ENCODE peak calls at places on chromosomes 4 and X, in eight cellular contexts. D, S, O, T, M, U, Y and I are unnamed samples.

GRCh38 chr4:55132775-55133174 is 7.4 kb upstream of the KDR start:
- DNase-seq in M (no peak), S (no peak), D (no peak), O (no peak), U (no peak), T (peak; percentile 13), Y (peak; percentile 95), I (no peak)

GRCh38 chr4:91064157-91064853 is 937.1 kb downstream of the CCSER1 start:
- DNase-seq in S (peak; percentile 68), Y (peak; percentile 27), T (peak; percentile 80), M (no peak), U (peak; percentile 51), O (peak; percentile 7), D (no peak), I (no peak)

GRCh38 chr4:173403051-173403450 is 4.1 kb upstream of the SCRG1 start:
- DNase-seq in M (no peak), U (no peak), Y (no peak), O (no peak), D (peak; percentile 54), T (no peak), S (no peak), I (no peak)

GRCh38 chr4:88759039-88759631 is 61.5 kb upstream of the NAP1L5 start:
- DNase-seq in U (peak; percentile 32), S (peak; percentile 49), T (peak; percentile 65), M (no peak), O (no peak), D (peak; percentile 45), Y (peak; percentile 64), I (no peak)

GRCh38 chrX:136147966-136148365 is 633 bp downstream of the FHL1 start:
- DNase-seq in U (no peak), D (no peak), T (peak; percentile 18), Y (peak; percentile 39), S (no peak), M (no peak), O (no peak), I (no peak)

GRCh38 chr4:7978489-7978888 is 38.8 kb upstream of the AFAP1 start:
- DNase-seq in S (peak; percentile 59), Y (peak; percentile 44), D (no peak), O (peak; percentile 82), T (no peak), U (no peak), M (no peak), I (no peak)

GRCh38 chr4:168795346-168795745 is 214.7 kb downstream of the CBR4 start:
- DNase-seq in U (no peak), S (no peak), M (no peak), D (no peak), Y (no peak), T (no peak), O (no peak), I (no peak)

GRCh38 chr4:1236103-1236641 is 12.8 kb downstream of the CTBP1 start:
- DNase-seq in M (no peak), T (no peak), S (no peak), Y (peak; percentile 1), D (no peak), U (no peak), O (no peak), I (no peak)

GRCh38 chrX:140724337-140725105 is 15.0 kb downstream of the LINC00632 start:
- DNase-seq in T (no peak), S (no peak), U (no peak), M (no peak), O (no peak), D (no peak), Y (no peak), I (no peak)

GRCh38 chrX:124240422-124240821 is 92.0 kb upstream of the TEX13D start:
- DNase-seq in M (no peak), S (no peak), Y (no peak), D (peak; percentile 61), O (no peak), T (no peak), U (no peak), I (no peak)

GRCh38 chr4:20046931-20047677 is 204.6 kb upstream of the SLIT2 start:
- DNase-seq in M (no peak), U (no peak), Y (no peak), S (no peak), T (no peak), D (peak; percentile 55), O (no peak), I (no peak)

GRCh38 chr4:159400782-159401712 is 298.2 kb downstream of the RAPGEF2 start:
- DNase-seq in T (no peak), O (no peak), Y (no peak), S (peak; percentile 41), U (no peak), M (no peak), D (peak; percentile 67), I (no peak)

GRCh38 chr4:88062311-88062710 is 54.9 kb downstream of the PKD2 start:
- DNase-seq in T (no peak), O (no peak), Y (no peak), M (no peak), U (no peak), D (no peak), S (no peak), I (no peak)

GRCh38 chrX:747176-747575 is 116.6 kb downstream of the SHOX start:
- DNase-seq in M (no peak), O (no peak), T (no peak), U (no peak), D (no peak), Y (no peak), S (no peak), I (no peak)

GRCh38 chr4:147078362-147078761 is 132.7 kb upstream of the TTC29 start:
- DNase-seq in Y (no peak), O (no peak), D (peak; percentile 33), S (no peak), T (no peak), M (no peak), U (no peak), I (no peak)

GRCh38 chr4:2923141-2923551 is 40.1 kb downstream of the NOP14 start:
- DNase-seq in T (no peak), U (no peak), D (no peak), M (no peak), Y (no peak), O (no peak), S (no peak), I (no peak)

GRCh38 chr4:7096264-7096663 is 28.4 kb upstream of the GRPEL1 start:
- DNase-seq in U (no peak), O (no peak), M (no peak), Y (no peak), D (no peak), S (no peak), T (no peak), I (no peak)

GRCh38 chr4:61200195-61200990 is at the start of gene ADGRL3:
- DNase-seq in U (peak; percentile 81), Y (peak; percentile 93), T (peak; percentile 95), O (no peak), M (no peak), D (peak; percentile 9), S (peak; percentile 73), I (no peak)

GRCh38 chr4:4344915-4345527 is 41.9 kb upstream of the NSG1 start:
- DNase-seq in M (peak; percentile 96), U (no peak), S (no peak), O (no peak), T (no peak), Y (no peak), D (no peak), I (peak; percentile 98)
- H3K4me1 ChIP-seq in M (peaks cover 18% of the 10 kb centered on the region), U (no peaks in the 10 kb centered on the region), S (no peaks in the 10 kb centered on the region), O (no peaks in the 10 kb centered on the region), T (peaks cover 3% of the 10 kb centered on the region), Y (no peaks in the 10 kb centered on the region), D (no peaks in the 10 kb centered on the region), I (peaks cover 76% of the 10 kb centered on the region)

DNA sequence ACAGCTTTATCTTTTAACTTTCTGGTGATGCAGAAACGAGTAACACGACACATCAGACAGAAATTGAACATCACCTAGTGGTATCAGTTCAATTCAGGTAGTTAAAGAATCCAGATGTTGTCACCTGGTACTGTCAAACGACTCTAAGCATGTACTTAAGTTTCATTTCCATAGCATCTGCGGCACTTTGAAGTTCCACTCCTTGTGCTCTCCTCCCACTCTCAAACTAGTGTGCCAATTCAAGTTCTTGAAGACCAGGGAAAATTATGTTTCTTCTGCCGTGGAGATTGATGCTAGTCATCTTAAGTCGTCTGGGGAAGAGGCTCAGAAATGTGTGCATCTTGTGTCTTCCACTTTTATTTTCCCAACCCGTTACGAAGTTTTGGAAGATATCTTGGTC is 868 bp downstream of the COL4A6 start:
- DNase-seq in Y (no peak), D (peak; percentile 9), O (no peak), M (no peak), T (peak; percentile 21), U (no peak), S (no peak), I (no peak)
- H3K4me3 ChIP-seq in Y (peak overlapping the region; percentile 78), D (peak overlapping the region; percentile 48), O (no peak overlapping the region), M (no peak overlapping the region), T (peak overlapping the region; percentile 84), U (no peak overlapping the region), S (peak overlapping the region; percentile 42), I (no peak overlapping the region)

GRCh38 chrX:120308959-120309872 is 2.0 kb downstream of the TMEM255A start:
- DNase-seq in S (peak; percentile 76), O (peak; percentile 77), T (peak; percentile 82), D (peak; percentile 23), M (peak; percentile 80), Y (peak; percentile 80), U (peak; percentile 54), I (peak; percentile 73)
- TF ChIP-seq EZH2phosphoT487 in S (no peak), O (no peak), T (no peak), D (no peak), M (no peak), Y (no peak), U (no peak), I (no peak)

GRCh38 chr4:140269369-140269768 is 104.1 kb upstream of the SCOC start:
- DNase-seq in U (no peak), Y (no peak), M (no peak), S (no peak), D (no peak), T (no peak), O (no peak), I (no peak)
- H3K4me1 ChIP-seq in U (peaks cover 17% of the 10 kb centered on the region), Y (peaks cover 10% of the 10 kb centered on the region), M (no peaks in the 10 kb centered on the region), S (peaks cover 10% of the 10 kb centered on the region), D (peaks cover 4% of the 10 kb centered on the region), T (no peaks in the 10 kb centered on the region), O (peaks cover 23% of the 10 kb centered on the region), I (no peaks in the 10 kb centered on the region)

GRCh38 chr4:9931196-9931595 is 90.1 kb downstream of the SLC2A9 start:
- DNase-seq in U (no peak), Y (no peak), O (no peak), D (no peak), M (no peak), S (no peak), T (no peak), I (no peak)

GRCh38 chr4:9924750-9925149 is 96.5 kb downstream of the SLC2A9 start:
- DNase-seq in U (no peak), Y (no peak), M (no peak), D (peak; percentile 35), S (no peak), O (peak; percentile 30), T (peak; percentile 57), I (no peak)

GRCh38 chr4:9925750-9926439 is 95.4 kb downstream of the SLC2A9 start:
- DNase-seq in D (no peak), O (no peak), S (no peak), T (no peak), Y (no peak), M (no peak), U (no peak), I (no peak)

GRCh38 chr4:9926591-9926990 is 94.7 kb downstream of the SLC2A9 start:
- DNase-seq in Y (no peak), U (no peak), M (no peak), T (no peak), S (no peak), O (no peak), D (no peak), I (no peak)

GRCh38 chr4:9927317-9928007 is 93.8 kb downstream of the SLC2A9 start:
- DNase-seq in Y (no peak), M (no peak), D (peak; percentile 11), O (no peak), T (no peak), U (no peak), S (no peak), I (no peak)
- H3K4me3 ChIP-seq in Y (no peak overlapping the region), M (no peak overlapping the region), D (no peak overlapping the region), O (no peak overlapping the region), T (no peak overlapping the region), U (no peak overlapping the region), S (no peak overlapping the region), I (no peak overlapping the region)